ENCODE peak calls at places on chromosome 3, in ten cellular contexts. E is cardiac muscle cell, S is IMR-90, Q is neural progenitor cell, G is mammary epithelial cell, K is hepatocyte, W is tibial nerve, H is SJSA1, Y is fibroblast of lung, M is HCT116. J is an unnamed sample.

GRCh38 chr3:157317895-157318294 is 118.8 kb upstream of the PTX3 start:
- DNase-seq in E (no peak), S (no peak), Q (no peak), G (no peak), K (no peak), W (no peak), H (no peak), Y (no peak), M (no peak), J (no peak)

GRCh38 chr3:126432361-126432760 is 37.7 kb downstream of the CFAP100 start:
- DNase-seq in E (no peak), S (peak; percentile 53), Q (no peak), G (peak; percentile 41), K (no peak), W (no peak), H (no peak), Y (peak; percentile 12), M (no peak), J (no peak)

GRCh38 chr3:195270350-195271115 is 426 bp downstream of the XXYLT1 start:
- DNase-seq in E (peak; percentile 55), S (peak; percentile 69), Q (peak; percentile 91), G (peak; percentile 57), K (peak; percentile 90), W (peak; percentile 52), H (peak; percentile 59), Y (peak; percentile 76), M (peak; percentile 26), J (peak; percentile 66)

GRCh38 chr3:12463686-12464085 is 20.6 kb upstream of the TSEN2 start:
- DNase-seq in E (no peak), S (no peak), Q (no peak), G (no peak), K (no peak), W (no peak), H (no peak), Y (no peak), M (no peak), J (no peak)

GRCh38 chr3:132347095-132347494 is 29.9 kb downstream of the ACP3 start:
- DNase-seq in E (peak; percentile 70), S (no peak), Q (no peak), G (peak; percentile 73), K (no peak), W (no peak), H (peak; percentile 63), Y (no peak), M (no peak), J (peak; percentile 38)

GRCh38 chr3:9071982-9072666 is 108.9 kb upstream of the RAD18 start:
- DNase-seq in E (no peak), S (no peak), Q (no peak), G (no peak), K (no peak), W (no peak), H (no peak), Y (no peak), M (no peak), J (no peak)

GRCh38 chr3:32506466-32506865 is 3.8 kb upstream of the CMTM6 start:
- DNase-seq in E (no peak), S (no peak), Q (no peak), G (no peak), K (no peak), W (no peak), H (no peak), Y (no peak), M (no peak), J (no peak)

GRCh38 chr3:59608356-59608755 is 558.5 kb upstream of the CFAP20DC start:
- DNase-seq in E (no peak), S (no peak), Q (no peak), G (no peak), K (no peak), W (no peak), H (no peak), Y (no peak), M (no peak), J (no peak)

GRCh38 chr3:192409838-192410683 is 317.3 kb downstream of the FGF12 start:
- DNase-seq in E (peak; percentile 52), S (no peak), Q (peak; percentile 68), G (no peak), K (peak; percentile 18), W (no peak), H (no peak), Y (peak; percentile 22), M (no peak), J (no peak)

GRCh38 chr3:100080573-100080972 is 33.7 kb downstream of the FILIP1L start:
- DNase-seq in E (no peak), S (peak; percentile 51), Q (no peak), G (no peak), K (no peak), W (no peak), H (no peak), Y (no peak), M (no peak), J (no peak)
- H3K27ac ChIP-seq in E (no peak overlapping the region), S (no peak overlapping the region), Q (no peak overlapping the region), G (no peak overlapping the region), K (peak overlapping the region; percentile 72), W (no peak overlapping the region), H (no peak overlapping the region), Y (no peak overlapping the region), M (no peak overlapping the region), J (no peak overlapping the region)

DNA sequence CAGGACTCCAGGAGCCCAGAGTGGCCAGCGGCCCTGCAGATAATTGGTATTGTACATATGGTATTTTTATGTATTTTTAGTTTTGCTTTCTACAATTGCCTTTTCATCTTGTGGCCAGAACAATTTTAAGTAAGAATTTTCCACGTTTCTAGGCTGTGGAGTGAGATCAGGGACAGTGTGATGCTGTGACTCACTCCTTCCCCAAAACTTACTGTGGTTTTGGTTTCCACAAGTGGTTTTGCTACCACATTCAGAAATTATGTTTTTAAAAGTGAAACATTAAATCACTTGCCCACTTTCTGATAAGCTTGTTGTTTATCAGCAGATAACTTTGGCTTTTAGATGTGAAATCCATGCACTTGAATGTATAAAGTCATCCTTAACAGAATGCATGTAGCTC is 192.1 kb upstream of the THRB start:
- DNase-seq in E (peak; percentile 72), S (peak; percentile 11), Q (no peak), G (peak; percentile 64), K (no peak), W (no peak), H (no peak), Y (peak; percentile 68), M (no peak), J (no peak)
- H3K27ac ChIP-seq in E (no peak overlapping the region), S (no peak overlapping the region), Q (no peak overlapping the region), G (no peak overlapping the region), K (no peak overlapping the region), W (no peak overlapping the region), H (no peak overlapping the region), Y (no peak overlapping the region), M (no peak overlapping the region), J (no peak overlapping the region)

GRCh38 chr3:46942079-46942478 is 34.5 kb downstream of the CCDC12 start:
- DNase-seq in E (no peak), S (no peak), Q (no peak), G (no peak), K (no peak), W (no peak), H (no peak), Y (no peak), M (no peak), J (no peak)

GRCh38 chr3:46946416-46946815 is 30.1 kb downstream of the CCDC12 start:
- DNase-seq in E (no peak), S (no peak), Q (no peak), G (peak; percentile 94), K (peak; percentile 57), W (no peak), H (no peak), Y (no peak), M (no peak), J (no peak)

GRCh38 chr3:46944191-46944590 is 32.4 kb downstream of the CCDC12 start:
- DNase-seq in E (no peak), S (no peak), Q (no peak), G (no peak), K (no peak), W (no peak), H (no peak), Y (no peak), M (no peak), J (no peak)

GRCh38 chr3:46942481-46943236 is 33.9 kb downstream of the CCDC12 start:
- DNase-seq in E (no peak), S (no peak), Q (no peak), G (no peak), K (no peak), W (no peak), H (no peak), Y (no peak), M (no peak), J (no peak)

DNA sequence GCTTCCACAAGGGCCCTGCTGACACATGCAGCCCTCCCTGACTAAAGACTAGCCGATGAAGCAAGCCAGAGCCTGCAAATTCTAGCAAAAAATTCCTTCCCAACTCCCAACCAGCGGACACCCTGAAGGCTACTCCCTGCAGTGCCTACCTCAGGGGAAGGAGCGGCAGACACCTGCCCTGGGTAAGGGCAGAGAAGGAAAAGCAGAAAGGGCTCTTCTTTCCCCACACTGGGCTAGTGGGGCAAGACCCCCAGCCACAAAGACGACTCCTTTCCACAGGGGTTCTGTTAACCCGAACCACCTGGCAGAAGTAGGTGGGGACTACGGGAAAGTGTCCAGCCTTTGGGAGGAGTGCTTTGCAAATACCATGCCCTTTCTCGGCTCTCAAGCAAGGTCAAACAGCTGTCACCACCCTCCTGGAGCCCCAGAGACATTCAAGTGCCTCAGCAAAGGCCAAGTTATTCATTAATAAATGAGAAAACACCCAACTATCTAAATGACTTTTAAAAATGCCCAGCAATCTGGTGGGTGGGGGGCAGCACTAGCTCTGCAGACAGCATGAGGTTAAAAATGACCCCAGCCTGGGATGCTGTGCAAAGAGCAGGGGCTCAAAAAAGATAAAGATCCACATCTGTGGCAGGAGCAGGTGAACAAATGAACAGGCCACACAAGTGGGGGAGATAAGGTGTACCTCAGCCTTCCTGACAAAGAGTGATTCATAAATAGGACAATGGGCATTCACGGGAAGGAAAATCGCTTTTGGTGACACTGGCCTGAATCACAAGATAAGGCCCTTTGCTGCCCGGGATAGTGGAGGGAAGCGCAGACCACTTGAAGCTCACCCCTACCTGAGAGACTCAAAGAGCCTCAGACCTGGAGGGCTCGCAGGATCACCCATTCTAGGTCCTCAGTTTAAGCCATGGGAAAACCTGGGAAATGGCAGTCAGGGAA is 33.0 kb downstream of the CCDC12 start:
- DNase-seq in E (no peak), S (no peak), Q (no peak), G (peak; percentile 80), K (peak; percentile 61), W (no peak), H (no peak), Y (no peak), M (peak; percentile 68), J (peak; percentile 17)
- H3K27ac ChIP-seq in E (peak overlapping the region; percentile 95), S (no peak overlapping the region), Q (no peak overlapping the region), G (peak overlapping the region; percentile 36), K (peak overlapping the region; percentile 99), W (peak overlapping the region; percentile 40), H (no peak overlapping the region), Y (no peak overlapping the region), M (peak overlapping the region; percentile 36), J (peak overlapping the region; percentile 36)

GRCh38 chr3:35544976-35545375 is 94.3 kb upstream of the ARPP21 start:
- DNase-seq in E (no peak), S (no peak), Q (no peak), G (no peak), K (no peak), W (no peak), H (no peak), Y (no peak), M (no peak), J (no peak)

DNA sequence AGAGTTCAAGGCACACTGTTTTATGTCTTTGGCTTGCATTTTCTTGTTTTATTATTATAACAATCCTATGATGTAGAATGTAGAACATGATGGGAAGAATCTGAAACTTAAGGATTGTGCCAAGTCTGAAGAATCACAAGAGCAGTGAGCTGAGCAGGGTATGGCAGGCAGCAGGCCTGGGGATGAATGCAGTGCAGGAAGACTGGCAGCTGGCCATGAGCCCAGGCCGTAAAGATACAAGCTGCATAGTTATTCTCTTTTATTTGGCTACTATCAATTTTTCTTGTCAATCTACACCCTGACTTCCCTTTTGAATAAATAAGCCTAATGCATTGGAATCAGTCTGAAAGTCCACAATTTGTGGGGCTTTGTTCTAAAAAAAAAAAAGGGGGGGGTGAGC is 89.6 kb upstream of the ARPP21 start:
- DNase-seq in E (peak; percentile 15), S (no peak), Q (no peak), G (no peak), K (no peak), W (no peak), H (no peak), Y (no peak), M (no peak), J (no peak)
- H3K27ac ChIP-seq in E (no peak overlapping the region), S (no peak overlapping the region), Q (no peak overlapping the region), G (no peak overlapping the region), K (no peak overlapping the region), W (no peak overlapping the region), H (no peak overlapping the region), Y (no peak overlapping the region), M (no peak overlapping the region), J (no peak overlapping the region)

J was measured in SJCRH30.